ENCODE peak calls at places on chromosome 1, in nine cellular contexts. Z is AG10803; S is transverse colon; F is colonic mucosa; Q is spleen; X is tibial artery; M is heart right ventricle; G is upper lobe of right lung; Y is CD8-positive, alpha-beta T cell. C is an unnamed sample.
A peak's percentile ranks its signal among the peaks of the same experiment; 100 is the strongest.

GRCh38 chr1:25194054-25194453 is 38.2 kb downstream of the SYF2 start:
- DNase-seq in Z (no peak), S (no peak), F (no peak), Q (no peak), X (no peak), M (no peak), G (no peak), Y (no peak), C (no peak)

GRCh38 chr1:201219481-201220387 is 29.1 kb downstream of the IGFN1 start:
- DNase-seq in Z (no peak), S (no peak), F (no peak), Q (no peak), X (no peak), M (no peak), G (no peak), Y (no peak), C (no peak)

GRCh38 chr1:156750191-156750931 is 1.1 kb downstream of the HDGF start:
- DNase-seq in Z (peak; percentile 46), S (peak; percentile 74), F (peak; percentile 73), Q (no peak), X (no peak), M (no peak), G (peak; percentile 77), Y (no peak), C (peak; percentile 23)

GRCh38 chr1:36351222-36351977 is 28.0 kb upstream of the EVA1B start:
- DNase-seq in Z (peak; percentile 93), S (no peak), F (no peak), Q (peak; percentile 75), X (no peak), M (no peak), G (no peak), Y (no peak), C (peak; percentile 75)

GRCh38 chr1:35179864-35180263 is 13.1 kb downstream of the SFPQ start:
- DNase-seq in Z (no peak), S (no peak), F (no peak), Q (no peak), X (no peak), M (no peak), G (no peak), Y (no peak), C (no peak)

GRCh38 chr1:220732621-220733020 is 15.5 kb upstream of the MTARC2 start:
- DNase-seq in Z (no peak), S (no peak), F (no peak), Q (no peak), X (no peak), M (peak; percentile 35), G (no peak), Y (no peak), C (no peak)

GRCh38 chr1:174883361-174883760 is 116.4 kb upstream of the CACYBP start:
- DNase-seq in Z (peak; percentile 36), S (no peak), F (no peak), Q (no peak), X (no peak), M (no peak), G (no peak), Y (no peak), C (peak; percentile 30)

GRCh38 chr1:99702221-99702620 is 56.3 kb downstream of the PALMD start:
- DNase-seq in Z (no peak), S (no peak), F (no peak), Q (no peak), X (no peak), M (no peak), G (no peak), Y (no peak), C (no peak)

GRCh38 chr1:19818324-19818723 is 3.2 kb upstream of the RNF186 start:
- DNase-seq in Z (no peak), S (no peak), F (no peak), Q (peak; percentile 14), X (no peak), M (no peak), G (no peak), Y (no peak), C (no peak)

GRCh38 chr1:47696404-47696910 is 258.6 kb downstream of the FOXD2 start:
- DNase-seq in Z (no peak), S (no peak), F (no peak), Q (peak; percentile 51), X (no peak), M (no peak), G (peak; percentile 48), Y (no peak), C (no peak)

DNA sequence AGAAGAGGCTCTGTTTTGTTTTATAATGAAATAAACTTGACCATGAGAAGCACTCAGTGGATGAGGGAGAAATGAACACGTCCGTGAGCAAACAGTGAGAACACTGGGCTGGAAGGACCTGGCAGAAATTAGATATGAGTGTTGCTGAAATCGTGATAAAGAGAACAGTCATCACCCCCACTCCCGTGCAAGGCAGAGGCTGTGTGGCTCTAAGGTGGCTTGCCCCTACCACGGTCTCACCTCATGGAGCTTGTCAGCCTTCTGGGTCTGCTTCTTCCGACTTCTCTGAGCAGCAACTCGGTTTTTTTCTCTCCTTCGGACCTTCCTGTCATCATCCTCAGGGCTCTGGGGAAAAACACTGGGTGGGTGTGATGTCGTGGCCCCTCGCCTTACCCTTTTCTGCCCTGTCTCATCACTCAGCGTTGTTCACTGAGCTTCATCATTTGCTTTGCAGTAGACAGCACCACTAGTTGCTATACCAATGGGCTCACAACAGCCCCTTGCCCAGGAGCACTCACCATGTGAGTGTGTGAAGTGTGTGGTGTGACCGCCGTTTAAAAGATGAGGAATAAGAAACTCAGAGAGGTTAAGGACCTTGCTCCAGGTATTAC is 2.8 kb downstream of the BATF3 start:
- DNase-seq in Z (no peak), S (no peak), F (no peak), Q (no peak), X (no peak), M (no peak), G (no peak), Y (no peak), C (no peak)
- H3K4me3 ChIP-seq in Z (no peak overlapping the region), S (no peak overlapping the region), F (no peak overlapping the region), Q (no peak overlapping the region), X (no peak overlapping the region), M (no peak overlapping the region), G (no peak overlapping the region), Y (no peak overlapping the region), C (no peak overlapping the region)

GRCh38 chr1:33740040-33740745 is 123.7 kb upstream of the HMGB4 start:
- DNase-seq in Z (no peak), S (no peak), F (no peak), Q (no peak), X (no peak), M (no peak), G (no peak), Y (no peak), C (no peak)
- TF ChIP-seq CTCF in Z (no peak), S (no peak), F (no peak), Q (no peak), X (no peak), M (no peak), G (no peak), Y (no peak), C (no peak)

GRCh38 chr1:225468270-225469020 is 40.6 kb upstream of the LBR start:
- DNase-seq in Z (no peak), S (no peak), F (no peak), Q (peak; percentile 79), X (peak; percentile 51), M (no peak), G (peak; percentile 3), Y (no peak), C (no peak)

GRCh38 chr1:225469051-225469450 is 41.2 kb upstream of the LBR start:
- DNase-seq in Z (no peak), S (no peak), F (no peak), Q (peak; percentile 66), X (peak; percentile 58), M (no peak), G (peak; percentile 27), Y (no peak), C (no peak)

GRCh38 chr1:225466848-225467192 is 39.0 kb upstream of the LBR start:
- DNase-seq in Z (no peak), S (no peak), F (no peak), Q (no peak), X (peak; percentile 27), M (no peak), G (no peak), Y (no peak), C (no peak)

GRCh38 chr1:225465793-225466517 is 38.1 kb upstream of the LBR start:
- DNase-seq in Z (no peak), S (no peak), F (no peak), Q (peak; percentile 74), X (no peak), M (no peak), G (no peak), Y (no peak), C (no peak)

DNA sequence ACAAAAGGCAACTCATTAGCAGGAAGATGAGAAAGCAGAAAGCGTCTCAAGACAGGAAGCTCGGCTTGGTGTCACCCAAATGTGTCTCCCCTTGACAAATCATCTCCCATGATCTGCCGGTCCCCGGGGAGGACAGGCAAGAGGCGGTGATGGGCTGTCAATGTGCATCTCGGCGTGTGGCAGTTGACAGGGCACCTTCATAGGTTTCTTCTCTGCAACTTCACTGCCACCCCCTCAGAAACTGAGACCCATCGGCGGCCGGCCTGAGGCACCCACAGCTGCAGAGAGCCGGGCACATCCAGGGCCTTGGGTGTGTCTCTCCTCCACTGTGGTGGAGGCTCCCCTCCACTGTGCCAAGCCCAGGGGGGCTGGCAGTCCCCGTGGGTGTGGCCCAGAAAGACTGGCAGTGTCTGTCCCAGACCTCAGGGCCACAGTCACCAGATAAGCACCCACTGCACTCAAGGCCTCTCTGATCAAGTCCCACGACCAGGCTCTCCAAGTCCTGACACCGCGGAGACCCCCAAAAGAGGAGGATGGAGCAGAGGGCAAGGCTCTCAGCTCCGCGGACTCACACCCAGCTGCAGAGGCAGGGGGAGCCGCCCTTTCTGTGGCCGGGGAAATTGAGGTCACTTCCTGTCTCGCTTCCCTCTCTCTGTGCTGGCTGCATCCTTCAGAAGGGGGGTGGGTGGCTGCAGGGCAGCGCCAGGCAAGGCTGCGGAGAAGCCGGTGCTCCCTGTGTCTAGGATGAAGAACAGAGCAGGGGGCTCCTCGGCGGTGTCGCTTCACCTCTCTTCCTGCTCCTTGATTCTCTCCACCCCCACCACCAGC is 39.6 kb upstream of the LBR start:
- DNase-seq in Z (no peak), S (peak; percentile 81), F (peak; percentile 67), Q (peak; percentile 98), X (peak; percentile 78), M (peak; percentile 78), G (peak; percentile 85), Y (peak; percentile 91), C (no peak)
- H3K4me3 ChIP-seq in Z (no peak overlapping the region), S (peak overlapping the region; percentile 31), F (peak overlapping the region; percentile 27), Q (peak overlapping the region; percentile 54), X (peak overlapping the region; percentile 20), M (peak overlapping the region; percentile 56), G (peak overlapping the region; percentile 48), Y (peak overlapping the region; percentile 60), C (no peak overlapping the region)

DNA sequence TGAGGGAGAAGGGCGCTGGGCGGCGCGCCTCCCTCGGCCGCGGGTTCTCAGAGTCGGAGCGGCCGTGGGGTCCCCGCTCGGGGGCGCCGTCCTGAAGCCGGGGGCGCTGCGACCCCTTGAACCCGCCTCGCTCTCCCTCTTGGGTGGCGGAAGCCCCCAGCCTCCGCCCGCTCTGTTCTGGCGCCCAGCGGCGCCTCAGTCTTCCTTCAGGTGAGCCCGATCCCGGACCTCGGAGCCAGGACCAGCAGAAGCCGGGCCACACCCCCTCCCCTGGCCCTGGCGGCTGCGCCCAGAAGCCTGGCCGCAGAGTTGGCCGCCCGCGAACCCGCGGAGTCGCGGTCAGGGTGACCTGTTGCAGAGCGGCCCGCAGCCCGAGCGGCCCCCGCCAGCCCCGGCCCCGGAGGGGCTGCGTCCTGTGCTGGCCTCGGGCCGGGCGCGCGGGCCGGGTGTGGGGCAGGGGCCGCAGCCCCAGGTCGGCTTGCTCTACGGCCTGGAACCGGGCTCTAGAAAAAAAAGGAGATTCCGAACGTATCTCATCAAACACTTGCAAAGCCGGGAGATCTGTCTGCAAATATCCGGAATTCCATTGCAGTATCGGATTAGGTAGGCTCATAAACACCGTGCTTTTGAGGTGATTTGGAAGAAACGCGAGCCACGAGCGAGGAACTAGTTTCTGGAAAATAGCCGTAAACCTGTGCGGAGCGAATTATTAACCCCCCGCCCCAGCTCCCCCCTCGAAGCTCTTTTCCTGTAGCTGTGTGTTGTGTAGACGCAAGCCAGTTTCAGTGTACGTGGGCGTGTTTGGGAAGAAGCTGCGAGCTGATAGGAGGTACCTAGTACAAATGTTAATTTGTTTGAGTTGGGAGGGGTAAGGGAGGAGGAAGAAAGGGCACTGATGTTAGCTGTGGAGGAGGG is 816 bp downstream of the RALGPS2 start:
- DNase-seq in Z (peak; percentile 68), S (peak; percentile 87), F (peak; percentile 91), Q (peak; percentile 91), X (peak; percentile 66), M (peak; percentile 65), G (peak; percentile 81), Y (peak; percentile 69), C (peak; percentile 76)
- TF ChIP-seq CTCF in Z (no peak), S (no peak), F (no peak), Q (no peak), X (no peak), M (peak; percentile 30), G (no peak), Y (no peak), C (no peak)